ENCODE peak calls at places on chromosomes 6 and 20, in eight cellular contexts. U, I, B, A, K, S, Q and G are unnamed samples.

GRCh38 chr20:2984956-2985661 is 58.3 kb upstream of the GNRH2 start:
- DNase-seq in K (peak; percentile 88), U (peak; percentile 71), B (no peak), A (no peak), I (no peak), Q (peak; percentile 35), S (no peak), G (peak; percentile 4)

GRCh38 chr20:59723607-59724456 is 119.5 kb downstream of the PHACTR3 start:
- DNase-seq in S (no peak), A (no peak), Q (no peak), B (no peak), U (peak; percentile 46), K (peak; percentile 6), I (no peak), G (no peak)

GRCh38 chr20:51446230-51446629 is 96.3 kb downstream of the NFATC2 start:
- DNase-seq in A (no peak), Q (no peak), I (no peak), U (no peak), K (no peak), S (no peak), B (no peak), G (no peak)

GRCh38 chr20:53291548-53291947 is 302.1 kb downstream of the ZNF217 start:
- DNase-seq in S (peak; percentile 30), A (no peak), I (no peak), K (no peak), U (no peak), B (no peak), Q (peak; percentile 44), G (no peak)

GRCh38 chr6:90274481-90275030 is 22.1 kb downstream of the BACH2 start:
- DNase-seq in A (no peak), I (peak; percentile 45), B (no peak), U (no peak), Q (no peak), S (peak; percentile 84), K (no peak), G (no peak)

GRCh38 chr6:13486679-13487121 is 700 bp downstream of the GFOD1 start:
- DNase-seq in S (peak; percentile 80), Q (peak; percentile 64), U (peak; percentile 64), B (peak; percentile 84), A (no peak), K (peak; percentile 54), I (peak; percentile 63), G (no peak)

GRCh38 chr20:24653306-24653705 is 183.9 kb downstream of the SYNDIG1 start:
- DNase-seq in K (no peak), A (no peak), U (no peak), I (no peak), Q (no peak), B (no peak), S (no peak), G (no peak)

GRCh38 chr6:144295981-144296767 is 11.0 kb downstream of the UTRN start:
- DNase-seq in A (no peak), B (no peak), S (no peak), U (no peak), I (no peak), Q (no peak), K (no peak), G (no peak)

GRCh38 chr6:23027281-23027680 is 457.9 kb downstream of the HDGFL1 start:
- DNase-seq in I (no peak), B (no peak), U (peak; percentile 36), A (no peak), S (no peak), K (no peak), Q (peak; percentile 7), G (no peak)

GRCh38 chr6:32148722-32149576 is 2.8 kb downstream of the PRRT1 start:
- DNase-seq in I (peak; percentile 52), B (peak; percentile 79), Q (peak; percentile 45), S (no peak), K (no peak), U (no peak), A (no peak), G (no peak)

GRCh38 chr6:11681770-11682169 is 96.8 kb downstream of the ADTRP start:
- DNase-seq in U (no peak), S (no peak), B (no peak), I (no peak), K (no peak), A (no peak), Q (no peak), G (no peak)
- TF ChIP-seq CTCF in U (no peak), S (no peak), B (no peak), I (no peak), K (no peak), A (no peak), Q (no peak), G (peak; percentile 36)

GRCh38 chr20:44187054-44187762 is at the start of gene JPH2:
- DNase-seq in B (peak; percentile 88), I (no peak), K (peak; percentile 51), A (no peak), Q (peak; percentile 24), U (peak; percentile 83), S (no peak), G (no peak)
- H3K4me3 ChIP-seq in B (peak within 1 kb of the TSS; percentile 84), I (peak within 1 kb of the TSS; percentile 37), K (peak within 1 kb of the TSS; percentile 40), A (peak within 1 kb of the TSS; percentile 52), Q (peak within 1 kb of the TSS; percentile 31), U (peak within 1 kb of the TSS; percentile 52), S (no peak within 1 kb of the TSS), G (peak within 1 kb of the TSS; percentile 55)

GRCh38 chr6:106509420-106510089 is 119.7 kb downstream of the RTN4IP1 start:
- DNase-seq in S (peak; percentile 83), U (no peak), A (no peak), B (no peak), I (peak; percentile 32), Q (no peak), K (peak; percentile 60), G (no peak)

GRCh38 chr6:106512048-106512957 is 117.0 kb downstream of the RTN4IP1 start:
- DNase-seq in Q (peak; percentile 26), U (peak; percentile 68), K (peak; percentile 58), A (no peak), B (peak; percentile 81), S (peak; percentile 84), I (peak; percentile 82), G (no peak)

GRCh38 chr6:106512958-106513480 is 116.3 kb downstream of the RTN4IP1 start:
- DNase-seq in K (peak; percentile 31), U (no peak), B (no peak), Q (no peak), S (peak; percentile 62), A (no peak), I (no peak), G (no peak)

GRCh38 chr6:106510090-106510970 is 119.0 kb downstream of the RTN4IP1 start:
- DNase-seq in A (no peak), B (peak; percentile 64), K (peak; percentile 70), S (peak; percentile 92), Q (no peak), I (peak; percentile 92), U (peak; percentile 87), G (no peak)

DNA sequence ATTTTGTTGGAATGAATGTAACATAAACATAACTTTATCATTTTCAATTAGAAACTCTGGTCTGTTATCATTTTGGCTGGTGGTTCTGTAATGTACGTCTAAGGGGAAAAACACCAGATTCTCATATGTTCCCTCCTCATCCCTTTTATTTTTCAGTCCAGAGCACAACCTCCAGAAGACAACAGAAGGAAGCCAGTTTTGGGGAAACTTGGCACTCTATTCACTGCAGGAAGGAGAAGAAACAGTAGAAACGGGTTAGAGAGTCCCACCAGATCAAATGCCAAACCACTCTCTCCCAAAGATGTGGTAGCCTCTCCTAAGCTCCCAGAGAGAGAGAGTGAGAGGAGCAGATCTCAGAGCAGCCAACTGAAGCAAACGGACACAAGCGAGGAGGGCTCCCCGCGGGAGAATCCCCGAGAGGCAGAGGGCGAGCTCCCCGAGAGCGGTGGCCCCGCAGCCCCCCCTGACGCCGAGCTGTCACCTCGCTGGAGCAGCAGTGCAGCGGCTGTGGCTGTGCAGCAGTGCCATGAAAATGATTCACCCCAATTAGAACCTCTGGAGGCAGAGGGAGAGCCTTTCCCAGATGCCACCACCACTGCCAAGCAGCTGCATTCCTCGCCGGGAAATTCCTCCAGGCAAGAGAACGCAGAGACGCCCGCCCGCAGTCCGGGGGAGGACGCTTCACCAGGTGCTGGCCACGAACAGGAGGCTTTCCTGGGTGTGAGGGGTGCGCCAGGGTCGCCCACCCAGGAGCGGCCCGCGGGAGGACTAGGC is 117.8 kb downstream of the RTN4IP1 start:
- DNase-seq in Q (no peak), I (peak; percentile 65), S (peak; percentile 42), U (peak; percentile 74), K (peak; percentile 48), B (peak; percentile 59), A (no peak), G (no peak)
- TF ChIP-seq CTCF in Q (no peak), I (no peak), S (no peak), U (no peak), K (no peak), B (no peak), A (no peak), G (no peak)

GRCh38 chr6:141095308-141095707 is 1037.4 kb upstream of the GJE1 start:
- DNase-seq in K (no peak), S (no peak), I (no peak), A (no peak), Q (no peak), U (no peak), B (no peak), G (no peak)
- H3K4me3 ChIP-seq in K (no peak overlapping the region), S (no peak overlapping the region), I (no peak overlapping the region), A (no peak overlapping the region), Q (no peak overlapping the region), U (no peak overlapping the region), B (no peak overlapping the region), G (no peak overlapping the region)

GRCh38 chr6:84967389-84967788 is 203.0 kb upstream of the TBX18 start:
- DNase-seq in A (no peak), U (peak; percentile 27), Q (peak; percentile 49), I (no peak), B (no peak), S (peak; percentile 5), K (peak; percentile 70), G (no peak)
- TF ChIP-seq CTCF in A (peak; percentile 67), U (peak; percentile 76), Q (peak; percentile 85), I (no peak), B (no peak), S (peak; percentile 58), K (peak; percentile 74), G (peak; percentile 39)

GRCh38 chr6:121479486-121480098 is 44.1 kb downstream of the GJA1 start:
- DNase-seq in U (no peak), A (no peak), B (no peak), K (no peak), S (no peak), Q (no peak), I (no peak), G (no peak)
- H3K4me3 ChIP-seq in U (no peak overlapping the region), A (no peak overlapping the region), B (no peak overlapping the region), K (no peak overlapping the region), S (no peak overlapping the region), Q (no peak overlapping the region), I (no peak overlapping the region), G (no peak overlapping the region)